ENCODE peak calls at places on chromosomes 1 and 21, in nine cellular contexts. One of them, this sample, is unnamed.

GRCh38 chr1:94591791-94592565 is 50.4 kb upstream of the F3 start:
- DNase-seq in dorsolateral prefrontal cortex: peak
- DNase-seq in ovary: no peak
- DNase-seq in PC-3: no peak
- DNase-seq in fibroblast of lung: no peak
- DNase-seq in Peyer's patch: no peak
- DNase-seq in CD8-positive, alpha-beta T cell: no peak
- DNase-seq in aorta: no peak
- DNase-seq in A549: no peak
- DNase-seq in this sample: no peak

GRCh38 chr1:209583408-209583807 is at the start of gene CAMK1G:
- DNase-seq in PC-3: peak
- DNase-seq in ovary: peak
- DNase-seq in aorta: no peak
- DNase-seq in A549: no peak
- DNase-seq in fibroblast of lung: peak
- DNase-seq in dorsolateral prefrontal cortex: no peak
- DNase-seq in CD8-positive, alpha-beta T cell: no peak
- DNase-seq in Peyer's patch: no peak
- DNase-seq in this sample: no peak

GRCh38 chr1:176959461-176959860 is 205.1 kb downstream of the ASTN1 start:
- DNase-seq in Peyer's patch: no peak
- DNase-seq in fibroblast of lung: no peak
- DNase-seq in CD8-positive, alpha-beta T cell: no peak
- DNase-seq in PC-3: no peak
- DNase-seq in dorsolateral prefrontal cortex: no peak
- DNase-seq in aorta: no peak
- DNase-seq in A549: no peak
- DNase-seq in ovary: no peak
- DNase-seq in this sample: no peak

GRCh38 chr1:22379566-22379965 is 72.1 kb upstream of the ZBTB40 start:
- DNase-seq in PC-3: no peak
- DNase-seq in dorsolateral prefrontal cortex: no peak
- DNase-seq in fibroblast of lung: no peak
- DNase-seq in CD8-positive, alpha-beta T cell: no peak
- DNase-seq in A549: no peak
- DNase-seq in ovary: no peak
- DNase-seq in aorta: no peak
- DNase-seq in Peyer's patch: no peak
- DNase-seq in this sample: no peak

GRCh38 chr1:64546018-64546417 is 76.1 kb downstream of the CACHD1 start:
- DNase-seq in fibroblast of lung: no peak
- DNase-seq in CD8-positive, alpha-beta T cell: no peak
- DNase-seq in PC-3: no peak
- DNase-seq in Peyer's patch: no peak
- DNase-seq in ovary: no peak
- DNase-seq in aorta: no peak
- DNase-seq in dorsolateral prefrontal cortex: no peak
- DNase-seq in A549: no peak
- DNase-seq in this sample: no peak

GRCh38 chr1:51731998-51732397 is 115.1 kb downstream of the OSBPL9 start:
- DNase-seq in PC-3: no peak
- DNase-seq in dorsolateral prefrontal cortex: no peak
- DNase-seq in A549: no peak
- DNase-seq in aorta: no peak
- DNase-seq in fibroblast of lung: no peak
- DNase-seq in ovary: no peak
- DNase-seq in CD8-positive, alpha-beta T cell: no peak
- DNase-seq in Peyer's patch: no peak
- DNase-seq in this sample: no peak

GRCh38 chr1:65175171-65176070 is 27.4 kb downstream of the AK4 start:
- DNase-seq in PC-3: no peak
- DNase-seq in CD8-positive, alpha-beta T cell: no peak
- DNase-seq in aorta: no peak
- DNase-seq in A549: no peak
- DNase-seq in fibroblast of lung: peak
- DNase-seq in dorsolateral prefrontal cortex: no peak
- DNase-seq in ovary: no peak
- DNase-seq in Peyer's patch: no peak
- DNase-seq in this sample: peak

GRCh38 chr1:31762726-31763670 is 1.1 kb downstream of the ADGRB2 start:
- DNase-seq in CD8-positive, alpha-beta T cell: peak
- DNase-seq in Peyer's patch: peak
- DNase-seq in A549: peak
- DNase-seq in aorta: peak
- DNase-seq in PC-3: peak
- DNase-seq in fibroblast of lung: peak
- DNase-seq in dorsolateral prefrontal cortex: peak
- DNase-seq in ovary: peak
- DNase-seq in this sample: peak

GRCh38 chr1:23126801-23127200 is 41.9 kb downstream of the LUZP1 start:
- DNase-seq in ovary: no peak
- DNase-seq in aorta: no peak
- DNase-seq in dorsolateral prefrontal cortex: no peak
- DNase-seq in fibroblast of lung: peak
- DNase-seq in Peyer's patch: no peak
- DNase-seq in PC-3: peak
- DNase-seq in A549: no peak
- DNase-seq in CD8-positive, alpha-beta T cell: no peak
- DNase-seq in this sample: no peak

GRCh38 chr1:102085896-102086295 is 89.2 kb upstream of the OLFM3 start:
- DNase-seq in dorsolateral prefrontal cortex: no peak
- DNase-seq in aorta: no peak
- DNase-seq in ovary: no peak
- DNase-seq in Peyer's patch: no peak
- DNase-seq in PC-3: no peak
- DNase-seq in CD8-positive, alpha-beta T cell: no peak
- DNase-seq in fibroblast of lung: no peak
- DNase-seq in A549: no peak
- DNase-seq in this sample: no peak

GRCh38 chr1:198018529-198018928 is 101.4 kb downstream of the LHX9 start:
- DNase-seq in fibroblast of lung: peak
- DNase-seq in CD8-positive, alpha-beta T cell: no peak
- DNase-seq in aorta: no peak
- DNase-seq in dorsolateral prefrontal cortex: no peak
- DNase-seq in ovary: no peak
- DNase-seq in Peyer's patch: no peak
- DNase-seq in A549: peak
- DNase-seq in PC-3: peak
- DNase-seq in this sample: no peak

GRCh38 chr1:24900486-24900849 is 29.6 kb downstream of the RUNX3 start:
- DNase-seq in CD8-positive, alpha-beta T cell: no peak
- DNase-seq in A549: no peak
- DNase-seq in dorsolateral prefrontal cortex: no peak
- DNase-seq in ovary: no peak
- DNase-seq in PC-3: no peak
- DNase-seq in fibroblast of lung: no peak
- DNase-seq in Peyer's patch: peak
- DNase-seq in aorta: peak
- DNase-seq in this sample: no peak

GRCh38 chr1:156421062-156421938 is 52.3 kb downstream of the RHBG start:
- DNase-seq in CD8-positive, alpha-beta T cell: peak
- DNase-seq in ovary: peak
- DNase-seq in PC-3: peak
- DNase-seq in dorsolateral prefrontal cortex: peak
- DNase-seq in A549: peak
- DNase-seq in fibroblast of lung: peak
- DNase-seq in aorta: peak
- DNase-seq in Peyer's patch: peak
- DNase-seq in this sample: peak

DNA sequence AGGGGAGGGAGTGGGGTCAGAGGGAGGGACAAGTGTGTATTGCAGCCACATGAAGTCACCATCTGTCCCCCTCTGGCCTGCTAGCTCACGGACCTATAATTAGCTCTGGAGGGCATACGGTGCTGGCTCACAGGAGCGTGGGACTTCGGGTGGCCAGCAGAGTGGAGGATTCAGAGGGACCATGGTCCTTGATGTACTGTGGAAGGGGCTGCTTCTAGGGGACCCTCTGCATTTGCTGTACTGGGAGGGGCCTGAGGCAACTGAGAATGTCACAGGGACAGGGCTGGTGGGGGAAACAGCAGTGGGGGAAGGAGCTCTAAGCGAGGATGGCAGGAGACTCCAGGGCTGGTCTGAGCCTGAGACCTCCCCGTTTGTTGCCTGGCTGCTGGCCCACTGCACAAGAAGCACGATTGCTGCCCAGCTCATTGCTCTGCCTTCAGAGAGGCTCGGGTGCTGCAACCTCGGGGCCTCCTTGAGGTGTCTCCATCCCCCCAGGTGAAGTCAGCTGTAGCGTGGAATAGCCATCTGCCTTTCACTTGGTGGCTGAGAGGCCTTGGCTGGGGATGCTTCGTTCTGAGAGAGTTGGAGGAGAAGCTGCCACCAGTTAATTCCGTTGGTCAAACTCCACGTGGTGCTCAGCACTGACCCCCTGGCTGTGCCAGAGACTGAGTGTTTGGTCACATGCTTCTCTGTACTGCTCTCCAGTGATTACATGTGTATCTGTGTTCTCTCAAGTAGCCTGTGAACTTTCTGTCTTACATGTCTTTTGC is 2.7 kb downstream of the PPFIA4 start:
- DNase-seq in ovary: no peak
- DNase-seq in PC-3: no peak
- DNase-seq in fibroblast of lung: no peak
- DNase-seq in A549: no peak
- DNase-seq in CD8-positive, alpha-beta T cell: no peak
- DNase-seq in Peyer's patch: peak
- DNase-seq in aorta: no peak
- DNase-seq in dorsolateral prefrontal cortex: peak
- DNase-seq in this sample: no peak
- H3K27ac ChIP-seq in ovary: no peak
- H3K27ac ChIP-seq in PC-3: no peak
- H3K27ac ChIP-seq in fibroblast of lung: no peak
- H3K27ac ChIP-seq in A549: no peak
- H3K27ac ChIP-seq in CD8-positive, alpha-beta T cell: no peak
- H3K27ac ChIP-seq in Peyer's patch: no peak
- H3K27ac ChIP-seq in aorta: no peak
- H3K27ac ChIP-seq in dorsolateral prefrontal cortex: peak
- H3K27ac ChIP-seq in this sample: peak

GRCh38 chr1:8425781-8426161 is 107.9 kb downstream of the SLC45A1 start:
- DNase-seq in A549: no peak
- DNase-seq in dorsolateral prefrontal cortex: no peak
- DNase-seq in Peyer's patch: no peak
- DNase-seq in CD8-positive, alpha-beta T cell: no peak
- DNase-seq in PC-3: no peak
- DNase-seq in aorta: no peak
- DNase-seq in fibroblast of lung: no peak
- DNase-seq in ovary: no peak
- DNase-seq in this sample: no peak
- H3K27ac ChIP-seq in A549: no peak
- H3K27ac ChIP-seq in dorsolateral prefrontal cortex: peak
- H3K27ac ChIP-seq in Peyer's patch: peak
- H3K27ac ChIP-seq in CD8-positive, alpha-beta T cell: no peak
- H3K27ac ChIP-seq in PC-3: no peak
- H3K27ac ChIP-seq in aorta: no peak
- H3K27ac ChIP-seq in fibroblast of lung: no peak
- H3K27ac ChIP-seq in ovary: no peak
- H3K27ac ChIP-seq in this sample: peak

GRCh38 chr1:215636258-215636965 is 69.3 kb downstream of the KCTD3 start:
- DNase-seq in dorsolateral prefrontal cortex: no peak
- DNase-seq in aorta: no peak
- DNase-seq in CD8-positive, alpha-beta T cell: no peak
- DNase-seq in ovary: peak
- DNase-seq in Peyer's patch: no peak
- DNase-seq in PC-3: no peak
- DNase-seq in fibroblast of lung: peak
- DNase-seq in A549: no peak
- DNase-seq in this sample: no peak

GRCh38 chr1:215645182-215645581 is 78.1 kb downstream of the KCTD3 start:
- DNase-seq in A549: no peak
- DNase-seq in ovary: no peak
- DNase-seq in aorta: no peak
- DNase-seq in fibroblast of lung: no peak
- DNase-seq in PC-3: no peak
- DNase-seq in CD8-positive, alpha-beta T cell: no peak
- DNase-seq in Peyer's patch: no peak
- DNase-seq in dorsolateral prefrontal cortex: no peak
- DNase-seq in this sample: no peak

GRCh38 chr1:215643592-215644321 is 76.7 kb downstream of the KCTD3 start:
- DNase-seq in ovary: no peak
- DNase-seq in Peyer's patch: no peak
- DNase-seq in CD8-positive, alpha-beta T cell: no peak
- DNase-seq in dorsolateral prefrontal cortex: no peak
- DNase-seq in fibroblast of lung: peak
- DNase-seq in A549: no peak
- DNase-seq in aorta: no peak
- DNase-seq in PC-3: no peak
- DNase-seq in this sample: no peak

GRCh38 chr1:215637041-215637573 is 70.0 kb downstream of the KCTD3 start:
- DNase-seq in CD8-positive, alpha-beta T cell: no peak
- DNase-seq in fibroblast of lung: peak
- DNase-seq in A549: no peak
- DNase-seq in dorsolateral prefrontal cortex: no peak
- DNase-seq in ovary: peak
- DNase-seq in PC-3: no peak
- DNase-seq in Peyer's patch: no peak
- DNase-seq in aorta: peak
- DNase-seq in this sample: no peak

DNA sequence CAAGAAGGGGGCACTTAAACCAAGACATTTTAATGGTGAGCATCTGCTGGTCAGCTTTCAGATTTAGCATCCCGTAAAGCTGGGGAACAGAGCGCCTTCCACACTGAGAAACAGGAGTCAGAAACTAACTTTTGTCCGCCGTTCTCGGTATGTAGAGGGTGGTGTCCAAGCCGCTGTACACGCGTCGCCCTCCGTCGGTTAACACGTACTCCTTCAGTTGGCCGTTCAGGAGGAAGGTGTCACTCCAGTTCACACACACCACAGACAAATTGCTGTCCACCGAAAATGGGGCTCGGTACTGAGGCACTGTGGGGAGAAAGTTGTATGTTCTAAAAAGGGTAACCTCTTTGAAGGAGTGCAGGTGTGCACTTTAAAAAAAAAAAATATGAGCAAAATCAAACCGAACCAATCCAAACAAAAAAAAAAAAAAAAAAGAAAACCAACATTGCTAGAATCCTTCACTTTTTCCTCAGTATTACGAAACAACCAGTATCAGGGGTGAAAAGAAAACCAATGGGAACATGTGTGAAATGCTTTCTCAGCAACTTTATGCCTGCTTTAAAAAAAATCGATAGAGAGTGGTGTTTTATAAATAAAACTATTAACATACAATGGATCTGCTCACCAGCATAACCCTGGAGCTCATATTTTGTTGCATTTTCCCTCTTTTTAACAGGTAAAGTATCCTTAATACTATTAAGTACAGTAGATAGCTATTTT is 73.5 kb downstream of the KCTD3 start:
- DNase-seq in fibroblast of lung: no peak
- DNase-seq in CD8-positive, alpha-beta T cell: no peak
- DNase-seq in Peyer's patch: no peak
- DNase-seq in A549: no peak
- DNase-seq in dorsolateral prefrontal cortex: no peak
- DNase-seq in PC-3: no peak
- DNase-seq in aorta: no peak
- DNase-seq in ovary: no peak
- DNase-seq in this sample: no peak
- H3K27ac ChIP-seq in fibroblast of lung: no peak
- H3K27ac ChIP-seq in CD8-positive, alpha-beta T cell: no peak
- H3K27ac ChIP-seq in Peyer's patch: no peak
- H3K27ac ChIP-seq in A549: no peak
- H3K27ac ChIP-seq in dorsolateral prefrontal cortex: no peak
- H3K27ac ChIP-seq in PC-3: no peak
- H3K27ac ChIP-seq in aorta: no peak
- H3K27ac ChIP-seq in ovary: no peak
- H3K27ac ChIP-seq in this sample: no peak

GRCh38 chr21:42426876-42427480 is 23.3 kb downstream of the UBASH3A start:
- DNase-seq in ovary: no peak
- DNase-seq in A549: no peak
- DNase-seq in Peyer's patch: no peak
- DNase-seq in fibroblast of lung: no peak
- DNase-seq in CD8-positive, alpha-beta T cell: no peak
- DNase-seq in aorta: no peak
- DNase-seq in dorsolateral prefrontal cortex: no peak
- DNase-seq in PC-3: no peak
- DNase-seq in this sample: no peak
- H3K27ac ChIP-seq in ovary: no peak
- H3K27ac ChIP-seq in A549: no peak
- H3K27ac ChIP-seq in Peyer's patch: no peak
- H3K27ac ChIP-seq in fibroblast of lung: no peak
- H3K27ac ChIP-seq in CD8-positive, alpha-beta T cell: no peak
- H3K27ac ChIP-seq in aorta: no peak
- H3K27ac ChIP-seq in dorsolateral prefrontal cortex: no peak
- H3K27ac ChIP-seq in PC-3: no peak
- H3K27ac ChIP-seq in this sample: no peak

This sample was measured in left ventricle myocardium inferior.